ENCODE peak calls at places on chromosomes 13 and 19, in nine cellular contexts. N is HFF-Myc, R is GM12892, O is H54, V is GM20000, E is globus pallidus, H is T-helper 1 cell, A is omental fat pad, Q is sigmoid colon. M is an unnamed sample.

GRCh38 chr19:17841810-17842662 is 5.7 kb downstream of the JAK3 start:
- DNase-seq in N (no peak), R (no peak), O (peak), V (peak), E (no peak), H (no peak), A (no peak), Q (peak), M (no peak)

GRCh38 chr19:15418112-15418587 is 638 bp downstream of the AKAP8L start:
- DNase-seq in N (no peak), R (no peak), O (no peak), V (no peak), E (no peak), H (no peak), A (no peak), Q (peak), M (no peak)

GRCh38 chr13:95050800-95051620 is 250.2 kb downstream of the ABCC4 start:
- DNase-seq in N (no peak), R (no peak), O (no peak), V (peak), E (no peak), H (no peak), A (no peak), Q (no peak), M (no peak)

GRCh38 chr19:43527860-43528622 is 1.0 kb upstream of the ETHE1 start:
- DNase-seq in N (no peak), R (no peak), O (no peak), V (no peak), E (no peak), H (no peak), A (peak), Q (peak), M (no peak)

GRCh38 chr19:1042689-1043511 is 3.0 kb downstream of the ABCA7 start:
- DNase-seq in N (no peak), R (no peak), O (no peak), V (no peak), E (no peak), H (no peak), A (no peak), Q (no peak), M (no peak)

GRCh38 chr13:21638319-21639282 is 32.3 kb upstream of the FGF9 start:
- DNase-seq in N (no peak), R (no peak), O (no peak), V (peak), E (peak), H (no peak), A (no peak), Q (no peak), M (no peak)

GRCh38 chr19:13932911-13933393 is 5.3 kb downstream of the PODNL1 start:
- DNase-seq in N (no peak), R (no peak), O (no peak), V (no peak), E (no peak), H (no peak), A (no peak), Q (no peak), M (no peak)

GRCh38 chr19:41039806-41040205 is 48.4 kb upstream of the CYP2A13 start:
- DNase-seq in N (no peak), R (no peak), O (no peak), V (no peak), E (no peak), H (no peak), A (no peak), Q (no peak), M (no peak)

GRCh38 chr19:3615524-3616135 is 9.0 kb upstream of the TBXA2R start:
- DNase-seq in N (no peak), R (no peak), O (no peak), V (no peak), E (no peak), H (no peak), A (no peak), Q (no peak), M (no peak)

GRCh38 chr13:111036665-111037064 is 78.4 kb upstream of the ARHGEF7 start:
- DNase-seq in N (no peak), R (no peak), O (no peak), V (no peak), E (no peak), H (no peak), A (no peak), Q (no peak), M (no peak)

GRCh38 chr19:13778847-13779246 is 4.6 kb downstream of the C19orf53 start:
- DNase-seq in N (no peak), R (no peak), O (no peak), V (no peak), E (no peak), H (no peak), A (no peak), Q (no peak), M (no peak)

GRCh38 chr19:51807111-51807701 is 12.2 kb downstream of the FPR3 start:
- DNase-seq in N (no peak), R (no peak), O (no peak), V (no peak), E (no peak), H (no peak), A (no peak), Q (no peak), M (no peak)

GRCh38 chr13:66778461-66778860 is 451.7 kb downstream of the PCDH9 start:
- DNase-seq in N (no peak), R (no peak), O (no peak), V (no peak), E (no peak), H (no peak), A (no peak), Q (no peak), M (no peak)

GRCh38 chr13:50408068-50408467 is 392.8 kb downstream of the KCNRG start:
- DNase-seq in N (no peak), R (no peak), O (no peak), V (no peak), E (no peak), H (no peak), A (no peak), Q (no peak), M (no peak)

GRCh38 chr13:41811588-41812021 is 149.3 kb downstream of the VWA8 start:
- DNase-seq in N (no peak), R (no peak), O (no peak), V (peak), E (no peak), H (no peak), A (no peak), Q (no peak), M (no peak)

GRCh38 chr19:56751078-56751489 is 79.5 kb upstream of the ZNF835 start:
- DNase-seq in N (no peak), R (no peak), O (no peak), V (no peak), E (peak), H (no peak), A (no peak), Q (peak), M (no peak)

GRCh38 chr13:59356607-59357006 is 807.1 kb downstream of the DIAPH3 start:
- DNase-seq in N (peak), R (no peak), O (no peak), V (no peak), E (no peak), H (no peak), A (no peak), Q (peak), M (no peak)

GRCh38 chr19:10968527-10969081 is 7.8 kb downstream of the SMARCA4 start:
- DNase-seq in N (no peak), R (no peak), O (no peak), V (no peak), E (no peak), H (no peak), A (no peak), Q (no peak), M (no peak)

GRCh38 chr13:27120811-27121210 is 50.8 kb downstream of the USP12 start:
- DNase-seq in N (no peak), R (no peak), O (no peak), V (no peak), E (no peak), H (no peak), A (no peak), Q (no peak), M (no peak)

GRCh38 chr13:40464349-40464748 is 202.1 kb downstream of the FOXO1 start:
- DNase-seq in N (no peak), R (no peak), O (no peak), V (no peak), E (no peak), H (no peak), A (no peak), Q (no peak), M (no peak)

GRCh38 chr13:39259371-39259770 is 221.1 kb downstream of the NHLRC3 start:
- DNase-seq in N (no peak), R (no peak), O (no peak), V (peak), E (no peak), H (no peak), A (no peak), Q (no peak), M (no peak)

GRCh38 chr19:47509973-47510372 is 4.9 kb downstream of the NAPA start:
- DNase-seq in N (no peak), R (no peak), O (peak), V (no peak), E (no peak), H (no peak), A (no peak), Q (peak), M (no peak)

GRCh38 chr13:28273919-28274318 is 135.6 kb downstream of the PAN3 start:
- DNase-seq in N (no peak), R (no peak), O (no peak), V (no peak), E (no peak), H (no peak), A (no peak), Q (no peak), M (no peak)

GRCh38 chr13:94674609-94675348 is 37.6 kb downstream of the SOX21 start:
- DNase-seq in N (no peak), R (peak), O (peak), V (peak), E (peak), H (no peak), A (peak), Q (no peak), M (no peak)

GRCh38 chr19:21109116-21109515 is 27.1 kb downstream of the ZNF714 start:
- DNase-seq in N (no peak), R (no peak), O (no peak), V (no peak), E (no peak), H (no peak), A (no peak), Q (no peak), M (no peak)

GRCh38 chr13:24997367-24997967 is 98.5 kb upstream of the PABPC3 start:
- DNase-seq in N (peak), R (no peak), O (no peak), V (peak), E (no peak), H (no peak), A (no peak), Q (no peak), M (no peak)

GRCh38 chr19:21323000-21323399 is 6.2 kb downstream of the ZNF708 start:
- DNase-seq in N (no peak), R (no peak), O (no peak), V (no peak), E (no peak), H (no peak), A (no peak), Q (no peak), M (no peak)

GRCh38 chr19:31574251-31574973 is 225.2 kb upstream of the TSHZ3 start:
- DNase-seq in N (no peak), R (no peak), O (no peak), V (no peak), E (no peak), H (no peak), A (no peak), Q (peak), M (no peak)

GRCh38 chr13:82654851-82655517 is 1227.3 kb downstream of the SLITRK1 start:
- DNase-seq in N (no peak), R (no peak), O (peak), V (no peak), E (peak), H (no peak), A (no peak), Q (peak), M (no peak)

GRCh38 chr13:23741879-23742510 is 147.2 kb downstream of the MIPEP start:
- DNase-seq in N (no peak), R (no peak), O (no peak), V (no peak), E (no peak), H (no peak), A (no peak), Q (no peak), M (no peak)

GRCh38 chr19:46924874-46925547 is 64.2 kb downstream of the ARHGAP35 start:
- DNase-seq in N (no peak), R (peak), O (no peak), V (peak), E (peak), H (no peak), A (no peak), Q (no peak), M (no peak)

GRCh38 chr19:1333789-1334188 is 48.1 kb downstream of the EFNA2 start:
- DNase-seq in N (no peak), R (no peak), O (no peak), V (no peak), E (no peak), H (no peak), A (no peak), Q (no peak), M (no peak)

GRCh38 chr19:49119411-49120324 is at the start of gene PPFIA3:
- DNase-seq in N (no peak), R (no peak), O (peak), V (no peak), E (no peak), H (no peak), A (no peak), Q (peak), M (peak)

GRCh38 chr13:64158910-64159309 is 2743.3 kb upstream of the PCDH20 start:
- DNase-seq in N (no peak), R (no peak), O (peak), V (no peak), E (no peak), H (no peak), A (no peak), Q (no peak), M (no peak)

GRCh38 chr13:42875448-42876269 is 94.3 kb downstream of the FAM216B start:
- DNase-seq in N (no peak), R (no peak), O (no peak), V (peak), E (no peak), H (no peak), A (no peak), Q (no peak), M (no peak)

GRCh38 chr13:44667950-44668349 is 91.8 kb upstream of the TSC22D1 start:
- DNase-seq in N (no peak), R (no peak), O (no peak), V (peak), E (no peak), H (no peak), A (no peak), Q (no peak), M (no peak)

GRCh38 chr19:2602391-2603181 is 99.9 kb downstream of the GNG7 start:
- DNase-seq in N (peak), R (no peak), O (peak), V (no peak), E (peak), H (no peak), A (no peak), Q (peak), M (no peak)

GRCh38 chr13:113564331-113565023 is 20.1 kb upstream of the TFDP1 start:
- DNase-seq in N (no peak), R (no peak), O (no peak), V (no peak), E (no peak), H (no peak), A (no peak), Q (peak), M (no peak)

M was measured in T1000.